ENCODE peak calls at places on chromosome 2, in nine cellular contexts. G is Calu3; W is Caco-2; V is NB4; S is heart left ventricle; E is ascending aorta; B is cardiac fibroblast; Y is CD4-positive, alpha-beta T cell; A is K562. F is an unnamed sample.

GRCh38 chr2:211996857-211997256 is 541.7 kb downstream of the ERBB4 start:
- DNase-seq in V (no peak), B (no peak), W (no peak), Y (no peak), S (no peak), A (no peak), G (no peak), E (no peak), F (no peak)

GRCh38 chr2:215531284-215531683 is 95.4 kb upstream of the FN1 start:
- DNase-seq in W (no peak), S (no peak), B (peak; percentile 89), Y (no peak), G (peak; percentile 13), V (no peak), A (no peak), E (no peak), F (no peak)

GRCh38 chr2:195533771-195534642 is 123.0 kb upstream of the SLC39A10 start:
- DNase-seq in E (peak; percentile 92), W (no peak), V (peak; percentile 83), B (peak; percentile 95), S (peak; percentile 55), G (no peak), A (peak; percentile 67), Y (no peak), F (no peak)

GRCh38 chr2:2542966-2543555 is 212.0 kb upstream of the MYT1L start:
- DNase-seq in G (no peak), V (no peak), A (peak; percentile 48), B (no peak), Y (no peak), E (no peak), S (no peak), W (no peak), F (no peak)

GRCh38 chr2:23286765-23287155 is 98.2 kb upstream of the KLHL29 start:
- DNase-seq in W (no peak), B (peak; percentile 69), V (no peak), A (no peak), G (no peak), Y (no peak), S (peak; percentile 56), E (no peak), F (no peak)

GRCh38 chr2:215565897-215566296 is 130.0 kb upstream of the FN1 start:
- DNase-seq in A (no peak), E (no peak), B (no peak), W (peak; percentile 8), V (no peak), Y (no peak), S (no peak), G (no peak), F (no peak)

GRCh38 chr2:121583555-121583954 is 52.9 kb downstream of the RNU4ATAC start:
- DNase-seq in A (no peak), V (no peak), E (no peak), S (no peak), W (no peak), G (no peak), B (no peak), Y (no peak), F (no peak)

GRCh38 chr2:99881901-99882591 is 260.3 kb downstream of the AFF3 start:
- DNase-seq in A (no peak), G (no peak), B (peak; percentile 90), V (no peak), W (peak; percentile 7), S (no peak), Y (no peak), E (no peak), F (no peak)

GRCh38 chr2:27041708-27042107 is 8.9 kb downstream of the TMEM214 start:
- DNase-seq in S (peak; percentile 19), B (no peak), E (no peak), G (no peak), Y (no peak), A (no peak), W (no peak), V (no peak), F (no peak)

GRCh38 chr2:1788478-1788959 is 44.2 kb upstream of the PXDN start:
- DNase-seq in V (no peak), Y (no peak), A (no peak), S (no peak), G (no peak), E (peak; percentile 12), B (no peak), W (no peak), F (no peak)

GRCh38 chr2:120350125-120350524 is 4.2 kb downstream of the INHBB start:
- DNase-seq in W (no peak), G (no peak), S (no peak), Y (no peak), A (no peak), E (no peak), V (no peak), B (no peak), F (no peak)

GRCh38 chr2:140863713-140864112 is 1267.1 kb downstream of the LRP1B start:
- DNase-seq in A (peak; percentile 32), S (no peak), G (peak; percentile 6), Y (no peak), W (peak; percentile 35), B (peak; percentile 75), E (no peak), V (peak; percentile 58), F (peak; percentile 4)
- TF ChIP-seq CTCF in A (no peak), S (peak; percentile 49), G (peak; percentile 36), Y (no peak), W (peak; percentile 68), B (peak; percentile 44), E (peak; percentile 34), V (no peak), F (peak; percentile 80)

GRCh38 chr2:29343830-29344229 is 228.6 kb downstream of the CLIP4 start:
- DNase-seq in E (no peak), V (no peak), G (no peak), B (no peak), S (no peak), A (no peak), W (no peak), Y (no peak), F (no peak)
- TF ChIP-seq CTCF in E (no peak), V (no peak), G (peak; percentile 29), B (no peak), S (no peak), A (no peak), W (no peak), Y (no peak), F (no peak)

GRCh38 chr2:56183643-56184499 is at the start of gene CCDC85A:
- DNase-seq in B (peak; percentile 87), A (peak; percentile 85), E (peak; percentile 91), Y (peak; percentile 34), S (peak; percentile 87), G (peak; percentile 92), V (peak; percentile 72), W (peak; percentile 90), F (peak; percentile 96)

GRCh38 chr2:56185101-56185581 is 1.4 kb downstream of the CCDC85A start:
- DNase-seq in W (no peak), S (peak; percentile 62), G (peak; percentile 44), Y (no peak), V (no peak), E (peak; percentile 68), B (peak; percentile 29), A (no peak), F (peak; percentile 36)

GRCh38 chr2:56184500-56184996 is 758 bp downstream of the CCDC85A start:
- DNase-seq in W (peak; percentile 42), V (no peak), A (peak; percentile 9), Y (no peak), E (no peak), G (peak; percentile 59), B (peak; percentile 19), S (peak; percentile 33), F (peak; percentile 47)

GRCh38 chr2:56182420-56182819 is 1.4 kb upstream of the CCDC85A start:
- DNase-seq in E (no peak), S (no peak), G (no peak), W (no peak), V (no peak), Y (no peak), A (no peak), B (no peak), F (no peak)

GRCh38 chr2:56185582-56186046 is 1.8 kb downstream of the CCDC85A start:
- DNase-seq in S (peak; percentile 52), A (no peak), G (peak; percentile 58), B (peak; percentile 68), E (peak; percentile 67), W (peak; percentile 12), Y (no peak), V (peak; percentile 7), F (peak; percentile 69)
- TF ChIP-seq CTCF in S (peak; percentile 21), A (no peak), G (no peak), B (peak; percentile 49), E (no peak), W (no peak), Y (no peak), V (no peak), F (no peak)

GRCh38 chr2:44342854-44343253 is 18.4 kb downstream of the PREPL start:
- DNase-seq in W (peak; percentile 43), E (no peak), Y (no peak), S (no peak), A (peak; percentile 35), G (peak; percentile 24), V (peak; percentile 48), B (peak; percentile 21), F (no peak)
- TF ChIP-seq CTCF in W (peak; percentile 47), E (peak; percentile 29), Y (peak; percentile 44), S (peak; percentile 44), A (peak; percentile 45), G (no peak), V (peak; percentile 34), B (peak; percentile 8), F (peak; percentile 62)

GRCh38 chr2:667332-668000 is 9.7 kb downstream of the TMEM18 start:
- DNase-seq in Y (no peak), B (peak; percentile 85), E (no peak), G (peak; percentile 35), A (peak; percentile 40), W (peak; percentile 35), V (peak; percentile 67), S (no peak), F (no peak)
- TF ChIP-seq CTCF in Y (peak; percentile 42), B (peak; percentile 81), E (peak; percentile 32), G (peak; percentile 58), A (peak; percentile 36), W (peak; percentile 71), V (peak; percentile 61), S (peak; percentile 37), F (peak; percentile 55)

DNA sequence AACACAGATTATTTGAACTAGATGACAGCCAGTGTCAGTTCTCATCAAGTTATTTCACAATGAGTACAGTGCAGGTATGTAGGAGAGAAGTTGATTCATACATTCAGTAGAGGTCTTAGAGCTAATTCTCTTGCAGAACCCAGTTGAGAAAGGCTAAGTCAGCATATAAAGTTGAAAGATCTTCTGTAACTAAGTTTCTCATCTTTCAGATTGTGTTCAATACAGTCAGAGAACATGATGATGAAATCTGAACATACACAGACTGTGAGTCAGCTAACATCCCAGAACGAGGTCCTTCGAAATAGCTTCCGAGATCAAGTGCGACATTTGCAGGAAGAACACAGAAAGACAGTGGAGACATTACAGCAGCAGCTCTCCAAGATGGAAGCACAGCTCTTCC is 41.9 kb upstream of the LIMS1 start:
- DNase-seq in A (no peak), V (no peak), W (peak; percentile 30), E (no peak), Y (no peak), S (no peak), G (no peak), B (peak; percentile 98), F (no peak)
- TF ChIP-seq CTCF in A (no peak), V (no peak), W (no peak), E (no peak), Y (no peak), S (no peak), G (no peak), B (no peak), F (no peak)

F was measured in endothelial cell.